ENCODE peak calls at places on chromosomes 13 and 19, in five cellular contexts. X is IMR-90, Y is neuronal stem cell, H is trophoblast cell, P is H1. D is an unnamed sample.
A peak's percentile ranks its signal among the peaks of the same experiment; 100 is the strongest.

GRCh38 chr13:21458457-21458815 is 667 bp downstream of the ZDHHC20 start:
- DNase-seq in X (no peak), Y (no peak), H (peak; percentile 77), P (peak; percentile 62), D (no peak)

GRCh38 chr19:33282036-33282686 is 20.2 kb downstream of the CEBPA start:
- DNase-seq in X (no peak), Y (no peak), H (no peak), P (no peak), D (no peak)

GRCh38 chr19:18440421-18440877 is 2.5 kb upstream of the ISYNA1 start:
- DNase-seq in X (no peak), Y (no peak), H (peak; percentile 35), P (no peak), D (no peak)

GRCh38 chr19:47107953-47108746 is 5.4 kb downstream of the ZC3H4 start:
- DNase-seq in X (peak; percentile 29), Y (no peak), H (no peak), P (no peak), D (no peak)

GRCh38 chr13:27636624-27637288 is 15.1 kb downstream of the POLR1D start:
- DNase-seq in X (peak; percentile 41), Y (no peak), H (no peak), P (no peak), D (no peak)

GRCh38 chr19:6480843-6481415 is 658 bp downstream of the DENND1C start:
- DNase-seq in X (no peak), Y (no peak), H (no peak), P (no peak), D (no peak)

GRCh38 chr13:104847863-104848262 is 1687.6 kb downstream of the EFNB2 start:
- DNase-seq in X (no peak), Y (no peak), H (no peak), P (no peak), D (no peak)

GRCh38 chr13:63408227-63409202 is 1992.9 kb upstream of the PCDH20 start:
- DNase-seq in X (peak; percentile 50), Y (peak; percentile 0), H (no peak), P (no peak), D (peak; percentile 11)

GRCh38 chr19:42246869-42247630 is 4.6 kb upstream of the GSK3A start:
- DNase-seq in X (peak; percentile 10), Y (no peak), H (no peak), P (no peak), D (peak; percentile 24)

GRCh38 chr13:45207319-45207718 is 6.5 kb upstream of the KCTD4 start:
- DNase-seq in X (no peak), Y (no peak), H (no peak), P (no peak), D (no peak)

GRCh38 chr13:83215627-83216026 is 666.6 kb downstream of the SLITRK1 start:
- DNase-seq in X (peak; percentile 81), Y (no peak), H (no peak), P (no peak), D (peak; percentile 52)

GRCh38 chr13:48633695-48634094 is 20.0 kb upstream of the CYSLTR2 start:
- DNase-seq in X (no peak), Y (no peak), H (no peak), P (no peak), D (no peak)

GRCh38 chr13:28489536-28489935 is 5.4 kb downstream of the FLT1 start:
- DNase-seq in X (peak; percentile 45), Y (no peak), H (no peak), P (no peak), D (peak; percentile 81)

GRCh38 chr19:16814526-16815100 is 14.6 kb upstream of the SIN3B start:
- DNase-seq in X (peak; percentile 46), Y (no peak), H (no peak), P (no peak), D (peak; percentile 57)

GRCh38 chr13:29605860-29606526 is 10.5 kb upstream of the SLC7A1 start:
- DNase-seq in X (no peak), Y (no peak), H (no peak), P (no peak), D (no peak)

GRCh38 chr19:3042545-3043267 is 13.6 kb upstream of the TLE2 start:
- DNase-seq in X (no peak), Y (no peak), H (no peak), P (no peak), D (no peak)

GRCh38 chr19:50478901-50479715 is 2.5 kb upstream of the GARIN5A start:
- DNase-seq in X (peak; percentile 44), Y (no peak), H (peak; percentile 47), P (peak; percentile 82), D (peak; percentile 27)

GRCh38 chr19:35284153-35285140 is 2.1 kb downstream of the HAMP start:
- DNase-seq in X (no peak), Y (no peak), H (no peak), P (no peak), D (no peak)

GRCh38 chr19:17686027-17686511 is 2.1 kb downstream of the UNC13A start:
- DNase-seq in X (no peak), Y (no peak), H (no peak), P (no peak), D (peak; percentile 42)

GRCh38 chr19:13212759-13213330 is 62.6 kb downstream of the IER2 start:
- DNase-seq in X (peak; percentile 43), Y (no peak), H (peak; percentile 95), P (peak; percentile 86), D (peak; percentile 44)

GRCh38 chr19:2887391-2887914 is 13.3 kb upstream of the ZNF57 start:
- DNase-seq in X (peak; percentile 61), Y (no peak), H (peak; percentile 93), P (peak; percentile 51), D (peak; percentile 64)

GRCh38 chr13:31965361-31966066 is 66.1 kb upstream of the FRY start:
- DNase-seq in X (peak; percentile 84), Y (no peak), H (peak; percentile 13), P (no peak), D (peak; percentile 91)

GRCh38 chr19:42480335-42481095 is 37.8 kb upstream of the CXCL17 start:
- DNase-seq in X (peak; percentile 47), Y (no peak), H (peak; percentile 87), P (no peak), D (peak; percentile 41)

GRCh38 chr19:18650048-18650435 is 13.2 kb downstream of the KLHL26 start:
- DNase-seq in X (peak; percentile 61), Y (no peak), H (no peak), P (no peak), D (peak; percentile 93)

GRCh38 chr13:80436571-80437169 is 95.7 kb upstream of the SPRY2 start:
- DNase-seq in X (no peak), Y (no peak), H (no peak), P (no peak), D (peak; percentile 43)

GRCh38 chr19:18385675-18386542 is at the start of gene GDF15:
- DNase-seq in X (peak; percentile 87), Y (no peak), H (peak; percentile 94), P (peak; percentile 90), D (peak; percentile 91)

GRCh38 chr19:19420570-19421301 is 15.3 kb downstream of the GATAD2A start:
- DNase-seq in X (no peak), Y (no peak), H (no peak), P (no peak), D (no peak)

GRCh38 chr19:715347-715746 is 6.6 kb downstream of the PALM start:
- DNase-seq in X (no peak), Y (no peak), H (no peak), P (no peak), D (no peak)

GRCh38 chr13:48573213-48573612 is 40.3 kb upstream of the RCBTB2 start:
- DNase-seq in X (no peak), Y (no peak), H (no peak), P (no peak), D (no peak)

DNA sequence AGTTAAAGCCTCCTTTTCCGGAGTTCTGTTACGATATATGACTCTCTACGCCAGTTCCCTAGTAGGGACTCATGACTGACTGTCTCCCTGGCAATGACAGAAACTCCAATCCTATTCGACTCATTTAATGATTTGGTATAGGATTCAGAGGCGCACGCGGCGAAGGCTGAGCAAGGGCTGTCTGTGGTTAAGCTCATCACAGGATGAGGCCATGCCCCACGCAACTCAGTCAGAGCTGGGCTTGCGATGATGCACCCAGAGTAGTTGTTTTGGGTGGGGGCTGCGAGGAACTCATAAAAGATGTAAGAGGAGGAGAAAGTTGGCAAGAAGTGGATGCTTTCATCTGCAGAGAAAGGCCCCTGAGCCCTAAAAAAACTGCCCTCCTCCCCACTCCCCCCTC is 468 bp upstream of the SERTM1 start:
- DNase-seq in X (no peak), Y (no peak), H (no peak), P (peak; percentile 47), D (no peak)
- H3K4me3 ChIP-seq in X (no peak overlapping the region), Y (peak overlapping the region; percentile 42), H (no peak overlapping the region), P (peak overlapping the region; percentile 65), D (no peak overlapping the region)

DNA sequence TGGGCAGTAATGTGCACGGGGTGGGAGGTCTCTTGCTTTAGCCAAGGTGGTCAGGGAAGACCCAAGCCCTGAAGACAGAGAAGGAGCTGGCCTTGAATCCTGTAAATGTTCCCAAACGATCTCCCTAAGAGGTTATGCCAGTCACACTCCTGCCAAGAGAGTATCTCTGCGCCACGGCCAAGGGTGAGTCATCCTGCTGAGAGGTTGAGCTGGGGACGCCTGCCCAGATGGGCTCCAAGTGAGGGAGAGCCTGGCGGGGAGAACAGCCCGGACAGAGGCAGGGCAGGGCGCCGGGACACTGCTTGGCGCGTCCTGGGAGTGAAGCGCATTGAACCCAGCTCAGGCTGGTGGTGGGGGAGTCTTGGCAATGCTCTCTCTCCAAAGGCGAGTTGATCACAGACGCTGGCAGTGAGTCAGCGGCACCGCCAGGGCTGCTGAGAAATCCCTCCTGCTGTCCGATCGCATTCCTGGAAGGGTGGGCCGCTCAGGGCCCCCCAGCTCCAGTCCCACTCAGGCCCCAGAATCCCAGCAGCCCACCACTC is 16.4 kb downstream of the SULT2B1 start:
- DNase-seq in X (peak; percentile 88), Y (no peak), H (peak; percentile 78), P (peak; percentile 68), D (peak; percentile 93)
- H3K14ac ChIP-seq in X (peak overlapping the region; percentile 74), Y (peak overlapping the region; percentile 89), H (peak overlapping the region; percentile 11), P (no peak overlapping the region), D (peak overlapping the region; percentile 36)

DNA sequence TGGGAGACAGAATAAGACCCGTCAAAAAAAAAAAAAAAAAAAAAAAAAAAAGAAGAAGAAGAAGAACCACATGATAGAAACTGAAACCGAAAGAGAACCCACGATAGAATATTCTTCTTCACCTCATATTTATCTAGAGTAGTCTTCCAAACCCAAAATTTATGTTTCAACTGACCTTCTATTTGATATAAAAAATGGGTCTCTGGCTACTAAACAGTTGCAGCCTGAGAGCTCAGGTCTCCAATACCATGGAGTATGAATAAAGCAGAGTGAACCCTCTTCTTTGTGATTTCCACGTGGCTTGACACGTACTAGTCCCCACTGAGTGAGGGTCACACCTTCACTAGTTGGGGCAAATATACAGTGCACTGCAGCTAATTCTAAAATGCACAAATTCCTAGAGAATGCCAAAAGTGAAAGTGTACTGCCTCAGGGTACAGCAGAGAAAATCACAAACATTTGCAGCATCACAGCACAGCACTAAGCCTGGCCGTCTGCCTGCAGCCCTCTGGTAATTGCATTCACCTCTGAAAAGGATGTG is 30.8 kb upstream of the RFC3 start:
- DNase-seq in X (no peak), Y (no peak), H (peak; percentile 75), P (no peak), D (peak; percentile 5)
- H3K9ac ChIP-seq in X (no peak overlapping the region), Y (no peak overlapping the region), H (no peak overlapping the region), P (no peak overlapping the region), D (peak overlapping the region; percentile 79)

DNA sequence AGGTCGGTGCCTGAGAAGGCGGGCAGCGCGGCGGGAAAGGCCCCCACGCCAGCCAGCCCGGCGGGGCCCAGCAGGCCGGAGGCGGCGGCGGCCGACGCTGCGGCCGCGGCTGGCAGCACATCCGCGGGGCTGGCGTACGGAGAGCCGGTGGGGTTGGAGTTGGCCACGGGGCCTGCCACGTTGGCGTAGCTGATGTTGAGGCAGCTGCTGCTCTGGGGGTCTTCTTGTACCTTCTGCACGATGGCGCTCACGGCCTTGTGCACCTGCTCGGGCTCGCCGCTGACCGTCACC is 25.9 kb upstream of the NANOS2 start:
- DNase-seq in X (no peak), Y (no peak), H (no peak), P (no peak), D (no peak)
- H3K4me3 ChIP-seq in X (no peak overlapping the region), Y (no peak overlapping the region), H (no peak overlapping the region), P (no peak overlapping the region), D (no peak overlapping the region)

D was measured in mesenchymal stem cell.